ENCODE peak calls at places on chromosomes 1 and 21, in eight cellular contexts. C is GM12878, Y is SK-N-SH, T is GM23338, V is K562, P is HCT116, Q is Panc1, Z is HepG2. W is an unnamed sample. For H3K27me3, the result is how much of the 10 kb centered on the place peaks cover.

GRCh38 chr1:8567146-8567545 is 249.2 kb downstream of the SLC45A1 start:
- DNase-seq in Z (peak), Q (peak), Y (no peak), C (no peak), V (no peak), T (no peak), P (no peak), W (no peak)

GRCh38 chr1:66542811-66543767 is 9.1 kb downstream of the SGIP1 start:
- DNase-seq in T (no peak), Y (no peak), V (no peak), P (peak), C (no peak), Z (peak), Q (peak), W (no peak)

GRCh38 chr1:3541930-3542329 is 69.4 kb downstream of the MEGF6 start:
- DNase-seq in V (no peak), Z (no peak), T (no peak), Q (no peak), P (no peak), C (no peak), Y (no peak), W (no peak)

GRCh38 chr21:38702196-38702595 is 103.5 kb upstream of the ETS2 start:
- DNase-seq in Q (no peak), C (no peak), V (no peak), Y (no peak), Z (no peak), P (no peak), T (no peak), W (no peak)

GRCh38 chr1:26221094-26221493 is 12.9 kb upstream of the CEP85 start:
- DNase-seq in Y (no peak), C (no peak), T (no peak), P (no peak), Z (no peak), V (no peak), Q (no peak), W (no peak)

GRCh38 chr1:19344831-19345230 is 32.7 kb downstream of the SLC66A1 start:
- DNase-seq in T (no peak), Y (no peak), P (no peak), Z (no peak), Q (no peak), C (no peak), V (no peak), W (no peak)

GRCh38 chr1:75548721-75549480 is 62.0 kb downstream of the SLC44A5 start:
- DNase-seq in Y (no peak), Z (no peak), Q (no peak), P (no peak), C (no peak), V (no peak), T (no peak), W (no peak)

GRCh38 chr1:221829327-221830011 is 87.6 kb upstream of the DUSP10 start:
- DNase-seq in T (no peak), V (no peak), C (no peak), Y (no peak), Q (no peak), P (no peak), Z (no peak), W (no peak)

GRCh38 chr1:155181371-155182051 is 7.9 kb downstream of the TRIM46 start:
- DNase-seq in Z (no peak), T (no peak), Y (no peak), C (no peak), P (no peak), Q (no peak), V (no peak), W (no peak)
- TF ChIP-seq REST in Z (no peak), T (no peak), Y (no peak), C (no peak), P (no peak), Q (no peak), V (no peak), W (no peak)

GRCh38 chr1:185632659-185633428 is 101.3 kb upstream of the HMCN1 start:
- DNase-seq in V (no peak), Z (no peak), P (no peak), T (no peak), C (no peak), Y (no peak), Q (no peak), W (peak)

GRCh38 chr1:185628102-185628501 is 106.1 kb upstream of the HMCN1 start:
- DNase-seq in Q (no peak), C (no peak), P (no peak), V (no peak), Z (no peak), Y (no peak), T (no peak), W (no peak)

GRCh38 chr1:185626344-185626743 is 107.8 kb upstream of the HMCN1 start:
- DNase-seq in T (no peak), C (no peak), Q (no peak), Z (no peak), V (no peak), P (no peak), Y (no peak), W (no peak)

DNA sequence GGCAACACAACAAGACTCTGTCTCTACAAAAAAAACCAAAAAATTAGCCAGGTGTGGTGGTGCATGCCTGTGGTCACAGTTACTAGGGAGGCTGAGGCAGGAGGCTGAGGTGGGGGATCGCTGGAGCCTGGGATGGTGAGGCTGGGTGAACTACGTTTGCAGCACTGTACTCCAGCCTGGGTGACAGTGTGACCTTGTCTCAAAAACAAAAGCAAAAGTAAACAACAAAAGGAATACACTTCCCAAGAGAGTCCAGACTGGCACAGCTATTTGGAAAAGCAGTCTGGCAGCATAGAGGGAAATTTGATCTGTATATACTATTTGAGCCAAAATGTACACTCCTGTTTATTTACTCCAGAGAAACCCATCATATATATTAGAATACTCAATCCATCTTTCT is 107.1 kb upstream of the HMCN1 start:
- DNase-seq in C (no peak), Z (no peak), P (no peak), Q (no peak), Y (no peak), V (no peak), T (no peak), W (no peak)
- H3K27me3 ChIP-seq in C (under half), Z (under half), P (under half), Q (under half), Y (under half), V (under half), T (under half), W (under half)

DNA sequence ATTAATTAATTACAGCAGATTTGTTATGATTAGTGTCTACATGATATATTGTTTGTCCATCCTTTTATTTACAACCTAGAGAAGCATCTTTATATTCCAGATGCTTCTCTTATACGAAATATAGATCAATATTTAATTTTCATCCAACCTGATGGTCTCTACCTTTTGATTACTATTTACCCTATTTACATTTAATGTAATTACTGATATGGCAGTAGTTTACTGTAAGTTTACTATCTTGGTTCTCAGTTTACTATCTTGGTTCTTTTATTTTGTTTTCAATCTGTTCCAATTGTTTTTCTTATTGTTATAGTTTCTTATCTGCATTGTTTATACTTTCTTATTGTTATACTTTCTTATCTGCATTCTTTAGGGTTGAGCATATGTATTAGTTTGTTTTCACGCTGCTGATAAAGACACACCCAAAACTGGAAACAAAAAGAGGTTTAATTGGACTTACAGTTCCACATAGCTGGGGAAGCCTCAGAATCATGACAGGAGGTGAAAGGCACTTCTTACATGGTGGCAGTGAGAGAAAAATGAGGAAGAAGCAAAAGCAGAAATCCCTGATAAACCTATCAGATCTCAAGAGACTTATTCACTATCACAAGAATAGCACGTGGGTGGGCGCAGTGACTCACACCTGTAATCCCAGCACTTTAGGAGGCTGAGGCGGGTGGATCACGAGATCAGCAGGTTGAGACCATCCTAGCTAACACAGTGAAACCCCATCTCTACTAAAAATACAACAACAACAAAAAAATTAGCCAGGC is 28.9 kb downstream of the FAF1 start:
- DNase-seq in Y (no peak), T (no peak), C (no peak), P (no peak), Q (no peak), V (peak), Z (no peak), W (no peak)
- TF ChIP-seq REST in Y (no peak), T (no peak), C (no peak), P (no peak), Q (no peak), V (no peak), Z (no peak), W (no peak)

GRCh38 chr21:46008893-46009635 is 27.5 kb downstream of the COL6A1 start:
- DNase-seq in P (no peak), T (no peak), Z (no peak), V (no peak), Q (no peak), C (no peak), Y (peak), W (no peak)
- H3K27me3 ChIP-seq in P (under half), T (under half), Z (under half), V (under half), Q (under half), C (under half), Y (under half), W (under half)

DNA sequence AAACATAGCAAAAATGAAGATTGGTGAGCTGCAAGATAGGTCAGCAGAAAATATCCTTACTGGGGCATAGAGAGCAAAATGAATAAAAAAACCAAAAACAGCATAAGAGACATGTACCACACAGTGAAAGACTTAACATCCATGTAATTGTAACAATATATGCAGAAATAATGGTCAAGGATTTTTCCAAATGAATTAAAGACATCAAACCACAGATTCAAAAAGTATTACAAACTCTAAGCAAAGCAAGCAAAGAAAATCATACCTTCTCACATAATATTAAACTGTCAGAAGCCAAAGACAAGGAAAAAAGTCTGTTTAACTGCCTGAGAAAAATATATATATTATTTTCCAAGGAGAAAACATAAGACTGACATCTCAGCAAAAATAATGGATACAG is 111.3 kb downstream of the MIS18A start:
- DNase-seq in Z (no peak), C (no peak), P (no peak), Y (no peak), V (no peak), Q (no peak), T (no peak), W (no peak)
- TF ChIP-seq REST in Z (no peak), C (no peak), P (no peak), Y (no peak), V (no peak), Q (no peak), T (no peak), W (no peak)

DNA sequence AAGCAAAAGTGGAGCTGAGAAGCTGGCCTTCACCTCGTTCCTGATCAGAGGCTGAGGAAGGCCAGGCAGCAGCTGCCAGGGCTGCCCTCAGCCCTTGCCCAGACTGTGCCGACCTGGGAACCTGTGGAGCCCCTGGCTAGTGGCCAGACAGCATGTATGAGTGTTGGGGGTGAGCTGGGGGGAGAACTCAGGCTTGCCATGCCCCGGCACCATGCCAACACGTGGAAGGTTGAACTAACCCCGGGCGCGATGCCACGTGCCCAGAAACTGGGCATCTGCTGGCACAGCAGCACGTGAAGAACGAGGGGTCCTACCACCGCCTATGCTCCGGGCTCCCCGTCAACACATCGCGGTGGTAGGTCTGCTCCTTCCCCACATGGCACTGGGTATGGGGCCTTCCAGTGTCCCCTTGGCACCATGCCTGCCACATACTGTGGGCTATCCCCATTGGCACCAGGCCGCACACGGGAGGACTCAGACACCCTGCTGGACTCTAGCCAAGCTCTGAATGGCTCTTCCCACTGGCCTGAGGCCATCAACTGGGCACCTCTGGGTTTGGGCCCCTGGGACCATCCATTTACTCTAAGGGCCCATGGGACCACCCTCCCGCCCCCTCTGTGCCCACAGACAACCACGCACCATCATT is 68.6 kb downstream of the CASZ1 start:
- DNase-seq in P (no peak), Y (peak), C (no peak), Z (no peak), T (no peak), Q (no peak), V (no peak), W (no peak)
- H3K27me3 ChIP-seq in P (under half), Y (under half), C (under half), Z (under half), T (under half), Q (under half), V (half or more), W (under half)

GRCh38 chr1:170662561-170662971 is 1.4 kb upstream of the PRRX1 start:
- DNase-seq in Y (no peak), Z (no peak), C (no peak), V (no peak), Q (no peak), P (no peak), T (no peak), W (no peak)
- TF ChIP-seq REST in Y (no peak), Z (no peak), C (no peak), V (no peak), Q (no peak), P (no peak), T (no peak), W (no peak)

GRCh38 chr1:204841316-204841715 is 29.3 kb upstream of the NFASC start:
- DNase-seq in Y (no peak), Q (no peak), C (no peak), T (no peak), V (no peak), P (no peak), Z (no peak), W (no peak)

GRCh38 chr1:204841798-204842197 is 28.9 kb upstream of the NFASC start:
- DNase-seq in T (no peak), Z (no peak), Q (no peak), V (no peak), P (no peak), C (no peak), Y (no peak), W (no peak)

GRCh38 chr1:204844326-204844725 is 26.3 kb upstream of the NFASC start:
- DNase-seq in C (no peak), Q (no peak), Z (no peak), V (no peak), Y (no peak), T (no peak), P (no peak), W (no peak)

GRCh38 chr1:204842369-204842768 is 28.3 kb upstream of the NFASC start:
- DNase-seq in V (no peak), Y (no peak), Z (no peak), P (no peak), C (no peak), Q (no peak), T (no peak), W (no peak)

DNA sequence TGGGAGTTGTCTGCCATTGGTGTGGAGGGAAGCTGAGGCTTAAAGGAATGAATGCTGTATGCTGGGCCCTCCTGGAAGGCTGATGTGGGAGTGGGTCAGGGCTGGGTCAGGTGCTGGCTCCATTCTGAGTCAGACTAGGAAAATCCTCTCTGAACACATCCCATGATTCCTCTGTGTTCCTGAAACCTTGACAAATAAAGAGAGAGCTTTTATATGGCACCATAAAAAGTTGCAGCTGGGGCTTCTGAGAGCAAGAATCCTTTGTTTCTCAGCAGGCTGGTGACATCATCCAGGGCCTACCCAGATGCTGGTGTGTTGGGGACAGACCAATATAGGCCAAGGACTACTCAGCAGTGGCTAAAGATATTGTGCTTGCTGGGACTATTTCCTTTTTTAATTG is 27.8 kb upstream of the NFASC start:
- DNase-seq in C (no peak), Y (no peak), V (no peak), T (no peak), Q (no peak), Z (no peak), P (no peak), W (no peak)
- H3K27me3 ChIP-seq in C (under half), Y (under half), V (under half), T (under half), Q (under half), Z (under half), P (under half), W (under half)

GRCh38 chr1:35449334-35450008 is 107.7 kb downstream of the KIAA0319L start:
- DNase-seq in Q (peak), Z (no peak), V (no peak), Y (no peak), T (no peak), P (no peak), C (no peak), W (no peak)

GRCh38 chr1:35452086-35452485 is 105.1 kb downstream of the KIAA0319L start:
- DNase-seq in T (peak), Q (no peak), Y (no peak), Z (no peak), V (no peak), C (no peak), P (no peak), W (peak)

GRCh38 chr1:35451125-35451528 is 106.1 kb downstream of the KIAA0319L start:
- DNase-seq in Y (peak), C (no peak), Q (peak), V (peak), Z (peak), P (peak), T (peak), W (peak)

GRCh38 chr1:35447278-35447677 is 109.9 kb downstream of the KIAA0319L start:
- DNase-seq in P (no peak), Z (no peak), C (no peak), Q (no peak), V (no peak), T (no peak), Y (no peak), W (peak)

GRCh38 chr1:35448344-35448801 is 108.8 kb downstream of the KIAA0319L start:
- DNase-seq in Q (no peak), C (no peak), Y (no peak), T (no peak), P (no peak), Z (peak), V (no peak), W (peak)
- TF ChIP-seq REST in Q (no peak), C (no peak), Y (no peak), T (no peak), P (no peak), Z (no peak), V (no peak), W (no peak)